ENCODE peak calls at places on chromosomes 4 and X, in seven cellular contexts. S is nephron progenitor cell; J is activated CD8-positive, alpha-beta memory T cell treated with anti-CD3 and anti-CD28 coated beads for 4 hours; E is BJ; Y is activated T-cell treated with anti-CD3 and anti-CD28 coated beads, Interleukin-2, amount 50 U/mL, for 72 hours; L is T-helper 17 cell; Q is fibroblast of lung. T is an unnamed sample.

GRCh38 chr4:48017108-48017527 is 546 bp downstream of the NIPAL1 start:
- DNase-seq in S (peak; percentile 68), J (peak; percentile 17), E (no peak), Y (peak; percentile 53), L (no peak), Q (peak; percentile 17), T (peak; percentile 31)

GRCh38 chrX:32448320-32448719 is 763.0 kb downstream of the DMD start:
- DNase-seq in S (no peak), J (no peak), E (no peak), Y (no peak), L (no peak), Q (peak; percentile 29), T (peak; percentile 42)

GRCh38 chr4:4985844-4986243 is 33.4 kb downstream of the CYTL1 start:
- DNase-seq in S (no peak), J (no peak), E (no peak), Y (no peak), L (no peak), Q (no peak), T (peak; percentile 70)

GRCh38 chr4:26028793-26029511 is 114.9 kb downstream of the SMIM20 start:
- DNase-seq in S (peak; percentile 90), J (peak; percentile 15), E (no peak), Y (peak; percentile 82), L (peak; percentile 60), Q (peak; percentile 72), T (no peak)

GRCh38 chrX:78124304-78124703 is 15.1 kb downstream of the TAF9B start:
- DNase-seq in S (no peak), J (no peak), E (no peak), Y (no peak), L (no peak), Q (peak; percentile 17), T (no peak)

GRCh38 chr4:89266128-89266527 is 41.5 kb downstream of the GPRIN3 start:
- DNase-seq in S (no peak), J (no peak), E (no peak), Y (no peak), L (no peak), Q (no peak), T (no peak)

GRCh38 chr4:1711906-1712215 is 258 bp downstream of the SLBP start:
- DNase-seq in S (no peak), J (no peak), E (no peak), Y (no peak), L (no peak), Q (no peak), T (no peak)

GRCh38 chrX:150219374-150220185 is 143.5 kb upstream of the MAMLD1 start:
- DNase-seq in S (peak; percentile 4), J (no peak), E (no peak), Y (peak; percentile 10), L (no peak), Q (peak; percentile 45), T (no peak)

GRCh38 chrX:148634591-148634990 is 134.2 kb downstream of the AFF2 start:
- DNase-seq in S (no peak), J (no peak), E (no peak), Y (no peak), L (no peak), Q (no peak), T (no peak)

GRCh38 chrX:50459615-50460014 is 11.0 kb downstream of the DGKK start:
- DNase-seq in S (no peak), J (no peak), E (no peak), Y (no peak), L (no peak), Q (no peak), T (no peak)

GRCh38 chrX:63128509-63128908 is 222.6 kb downstream of the SPIN4 start:
- DNase-seq in S (peak; percentile 1), J (no peak), E (no peak), Y (peak; percentile 15), L (no peak), Q (no peak), T (peak; percentile 4)

GRCh38 chrX:111284615-111285294 is 14.5 kb upstream of the CAPN6 start:
- DNase-seq in S (no peak), J (no peak), E (no peak), Y (no peak), L (no peak), Q (no peak), T (no peak)

GRCh38 chr4:8699479-8700145 is 107.0 kb downstream of the CPZ start:
- DNase-seq in S (no peak), J (no peak), E (no peak), Y (no peak), L (no peak), Q (no peak), T (no peak)

GRCh38 chr4:25795566-25796454 is 67.0 kb downstream of the SEL1L3 start:
- DNase-seq in S (peak; percentile 51), J (no peak), E (peak; percentile 50), Y (no peak), L (no peak), Q (peak; percentile 27), T (peak; percentile 25)

GRCh38 chrX:130170752-130171445 is 863 bp upstream of the RAB33A start:
- DNase-seq in S (peak; percentile 30), J (peak; percentile 26), E (no peak), Y (peak; percentile 76), L (peak; percentile 43), Q (no peak), T (no peak)

GRCh38 chrX:110135618-110136017 is 132.7 kb downstream of the TMEM164 start:
- DNase-seq in S (no peak), J (no peak), E (no peak), Y (no peak), L (no peak), Q (no peak), T (no peak)

GRCh38 chr4:139666735-139667266 is 1.2 kb downstream of the MGST2 start:
- DNase-seq in S (peak; percentile 37), J (no peak), E (no peak), Y (no peak), L (no peak), Q (peak; percentile 70), T (no peak)

GRCh38 chr4:61533140-61533539 is 333.0 kb downstream of the ADGRL3 start:
- DNase-seq in S (no peak), J (no peak), E (no peak), Y (no peak), L (no peak), Q (no peak), T (no peak)

GRCh38 chr4:128287159-128287870 is at the start of gene PGRMC2:
- DNase-seq in S (no peak), J (no peak), E (no peak), Y (no peak), L (peak; percentile 21), Q (peak; percentile 34), T (peak; percentile 20)

GRCh38 chrX:39149761-39150160 is 348.5 kb downstream of the MID1IP1 start:
- DNase-seq in S (peak; percentile 71), J (peak; percentile 23), E (no peak), Y (peak; percentile 63), L (peak; percentile 38), Q (peak; percentile 74), T (peak; percentile 37)

GRCh38 chrX:74065831-74066390 is 238.1 kb upstream of the ZCCHC13 start:
- DNase-seq in S (no peak), J (no peak), E (no peak), Y (no peak), L (no peak), Q (no peak), T (no peak)

GRCh38 chrX:26613951-26614350 is 398.0 kb downstream of the MAGEB5 start:
- DNase-seq in S (no peak), J (no peak), E (no peak), Y (no peak), L (no peak), Q (peak; percentile 39), T (no peak)

GRCh38 chr4:68892861-68893260 is 58.7 kb downstream of the UGT2A3 start:
- DNase-seq in S (no peak), J (no peak), E (no peak), Y (no peak), L (no peak), Q (no peak), T (no peak)

GRCh38 chrX:1072637-1073377 is 139.6 kb downstream of the CRLF2 start:
- DNase-seq in S (no peak), J (no peak), E (no peak), Y (no peak), L (no peak), Q (no peak), T (no peak)

GRCh38 chr4:103498161-103499070 is 221.4 kb downstream of the TACR3 start:
- DNase-seq in S (no peak), J (no peak), E (no peak), Y (peak; percentile 37), L (no peak), Q (peak; percentile 62), T (no peak)

GRCh38 chr4:3786196-3786869 is 20.1 kb downstream of the ADRA2C start:
- DNase-seq in S (no peak), J (no peak), E (no peak), Y (no peak), L (no peak), Q (no peak), T (peak; percentile 75)

GRCh38 chr4:70927502-70928139 is 25.5 kb downstream of the MOB1B start:
- DNase-seq in S (no peak), J (no peak), E (no peak), Y (peak; percentile 35), L (no peak), Q (no peak), T (no peak)

GRCh38 chr4:182238355-182238931 is 4.8 kb upstream of the TENM3 start:
- DNase-seq in S (no peak), J (no peak), E (no peak), Y (no peak), L (no peak), Q (no peak), T (no peak)

GRCh38 chrX:12673487-12673886 is 117.7 kb upstream of the PRPS2 start:
- DNase-seq in S (no peak), J (no peak), E (no peak), Y (no peak), L (no peak), Q (no peak), T (no peak)

GRCh38 chr4:140112576-140112975 is 41.4 kb downstream of the MAML3 start:
- DNase-seq in S (no peak), J (no peak), E (no peak), Y (no peak), L (no peak), Q (no peak), T (no peak)

GRCh38 chr4:1939664-1940509 is 68.7 kb downstream of the NSD2 start:
- DNase-seq in S (no peak), J (no peak), E (peak; percentile 51), Y (no peak), L (no peak), Q (peak; percentile 93), T (peak; percentile 81)

GRCh38 chr4:110163327-110164070 is 34.9 kb downstream of the ELOVL6 start:
- DNase-seq in S (no peak), J (no peak), E (peak; percentile 39), Y (no peak), L (no peak), Q (peak; percentile 73), T (no peak)

GRCh38 chrX:16665089-16665488 is 15.1 kb downstream of the S100G start:
- DNase-seq in S (no peak), J (no peak), E (no peak), Y (no peak), L (no peak), Q (peak; percentile 77), T (no peak)

GRCh38 chrX:45775462-45775861 is 574.8 kb upstream of the DIPK2B start:
- DNase-seq in S (no peak), J (no peak), E (no peak), Y (no peak), L (no peak), Q (peak; percentile 65), T (peak; percentile 67)

GRCh38 chr4:41594439-41594838 is 56.5 kb downstream of the LIMCH1 start:
- DNase-seq in S (no peak), J (no peak), E (no peak), Y (no peak), L (no peak), Q (no peak), T (no peak)

GRCh38 chr4:139530833-139531427 is 25.1 kb downstream of the SETD7 start:
- DNase-seq in S (peak; percentile 72), J (peak; percentile 38), E (no peak), Y (peak; percentile 60), L (peak; percentile 24), Q (peak; percentile 42), T (peak; percentile 34)

GRCh38 chr4:146495277-146495676 is 26.5 kb downstream of the SLC10A7 start:
- DNase-seq in S (no peak), J (no peak), E (no peak), Y (no peak), L (no peak), Q (peak; percentile 40), T (no peak)

GRCh38 chr4:109925396-109925795 is 12.7 kb downstream of the EGF start:
- DNase-seq in S (no peak), J (no peak), E (no peak), Y (no peak), L (no peak), Q (no peak), T (no peak)

T was measured in H4.